ENCODE peak calls at places on chromosome X, in ten cellular contexts. E is T47D, L is WERI-Rb-1, O is activated gamma-delta T cell treated with Interleukin-2 at 50 U/mL for 16 hours, F is tibial nerve, J is brain microvascular endothelial cell, N is hippocampal formation, I is cardiac septum, B is body of pancreas, H is ovary. U is an unnamed sample.

GRCh38 chrX:39690541-39691415 is 407.0 kb downstream of the BCOR start:
- DNase-seq in N (no peak), J (no peak), E (no peak), H (no peak), I (no peak), F (no peak), B (no peak), O (no peak), L (no peak), U (no peak)

GRCh38 chrX:30301977-30302376 is 7.2 kb downstream of the NR0B1 start:
- DNase-seq in I (no peak), N (no peak), H (no peak), J (peak), O (no peak), B (no peak), F (no peak), L (no peak), E (peak), U (peak)

GRCh38 chrX:141180851-141181250 is 3.9 kb upstream of the LDOC1 start:
- DNase-seq in N (no peak), F (no peak), I (no peak), O (no peak), E (no peak), L (no peak), H (no peak), J (no peak), B (no peak), U (no peak)

GRCh38 chrX:68719904-68720614 is 72.6 kb downstream of the STARD8 start:
- DNase-seq in O (no peak), I (peak), L (no peak), N (no peak), E (no peak), F (no peak), H (no peak), J (peak), B (no peak), U (no peak)

GRCh38 chrX:40169193-40170086 is 71.7 kb upstream of the BCOR start:
- DNase-seq in E (peak), H (peak), O (peak), B (no peak), N (no peak), L (peak), F (no peak), J (peak), I (peak), U (peak)

GRCh38 chrX:124010157-124010556 is 48.7 kb downstream of the STAG2 start:
- DNase-seq in J (no peak), I (no peak), L (no peak), B (no peak), N (no peak), E (no peak), H (no peak), O (no peak), F (no peak), U (no peak)

GRCh38 chrX:74925210-74926088 is at the start of gene NEXMIF:
- DNase-seq in I (no peak), O (no peak), B (no peak), N (no peak), L (peak), F (no peak), J (no peak), E (peak), H (peak), U (no peak)

GRCh38 chrX:41670108-41670507 is 18.7 kb upstream of the GPR34 start:
- DNase-seq in J (no peak), L (no peak), I (no peak), N (no peak), E (no peak), H (no peak), B (no peak), O (no peak), F (no peak), U (no peak)

GRCh38 chrX:41684138-41684537 is 4.6 kb upstream of the GPR34 start:
- DNase-seq in L (no peak), E (no peak), B (peak), H (no peak), N (no peak), O (no peak), F (no peak), I (no peak), J (no peak), U (no peak)

GRCh38 chrX:2425281-2426071 is 75.3 kb downstream of the DHRSX start:
- DNase-seq in E (no peak), J (no peak), I (no peak), N (no peak), O (no peak), F (no peak), H (no peak), B (no peak), L (peak), U (no peak)

GRCh38 chrX:22339459-22339858 is 66.7 kb downstream of the CBLL2 start:
- DNase-seq in H (no peak), E (no peak), B (no peak), J (no peak), L (no peak), N (no peak), F (no peak), O (no peak), I (no peak), U (no peak)

GRCh38 chrX:41022579-41022978 is 62.7 kb upstream of the USP9X start:
- DNase-seq in F (no peak), I (no peak), H (no peak), N (no peak), E (no peak), J (no peak), B (no peak), O (no peak), L (no peak), U (no peak)

GRCh38 chrX:114344756-114345155 is 239.1 kb upstream of the HTR2C start:
- DNase-seq in N (no peak), I (no peak), B (no peak), H (no peak), E (no peak), L (no peak), F (no peak), J (peak), O (no peak), U (peak)

GRCh38 chrX:85963736-85964135 is 83.6 kb downstream of the CHM start:
- DNase-seq in E (no peak), F (no peak), H (no peak), N (peak), J (peak), O (no peak), L (no peak), B (no peak), I (no peak), U (peak)

GRCh38 chrX:149910178-149910695 is 19.1 kb upstream of the HSFX4 start:
- DNase-seq in L (no peak), J (no peak), I (no peak), B (no peak), H (no peak), F (no peak), O (no peak), E (no peak), N (no peak), U (no peak)

GRCh38 chrX:67725471-67725870 is 181.7 kb downstream of the AR start:
- DNase-seq in N (no peak), F (no peak), J (no peak), L (no peak), B (no peak), E (no peak), O (no peak), I (no peak), H (no peak), U (no peak)

GRCh38 chrX:16307950-16308349 is 140.7 kb downstream of the MAGEB17 start:
- DNase-seq in E (no peak), I (no peak), O (no peak), F (no peak), B (no peak), H (no peak), L (no peak), J (no peak), N (no peak), U (no peak)

GRCh38 chrX:30649859-30650258 is 3.4 kb upstream of the GK start:
- DNase-seq in L (no peak), J (no peak), N (no peak), E (no peak), B (no peak), H (no peak), I (no peak), F (no peak), O (no peak), U (no peak)

GRCh38 chrX:118652717-118653116 is 74.7 kb upstream of the IL13RA1 start:
- DNase-seq in H (no peak), L (no peak), N (no peak), B (no peak), J (peak), I (no peak), F (no peak), O (no peak), E (no peak), U (no peak)